ENCODE peak calls at places on chromosome 3, in five cellular contexts. W is pancreas; F is nephron progenitor cell; Z is stimulated activated CD4-positive, alpha-beta T cell treated with anti-CD3 and anti-CD28 coated beads, TNF-alpha, amount 100 ng/mL, for 4 hours; Q is OCI-LY7. S is an unnamed sample.
A peak's percentile ranks its signal among the peaks of the same experiment; 100 is the strongest.

GRCh38 chr3:89264037-89264560 is 156.7 kb downstream of the EPHA3 start:
- DNase-seq in W (no peak), F (no peak), Z (no peak), Q (no peak), S (no peak)

GRCh38 chr3:81496407-81497104 is 264.9 kb downstream of the GBE1 start:
- DNase-seq in W (no peak), F (no peak), Z (no peak), Q (no peak), S (no peak)

GRCh38 chr3:69197922-69198540 is 75.6 kb upstream of the LMOD3 start:
- DNase-seq in W (no peak), F (no peak), Z (peak; percentile 47), Q (no peak), S (no peak)

GRCh38 chr3:29557186-29557585 is 276.3 kb downstream of the RBMS3 start:
- DNase-seq in W (no peak), F (no peak), Z (no peak), Q (no peak), S (no peak)

GRCh38 chr3:184399410-184399809 is 19.6 kb downstream of the CHRD start:
- DNase-seq in W (no peak), F (no peak), Z (no peak), Q (no peak), S (no peak)

GRCh38 chr3:63333815-63334214 is 55.7 kb downstream of the SYNPR start:
- DNase-seq in W (no peak), F (no peak), Z (no peak), Q (peak; percentile 7), S (no peak)

GRCh38 chr3:38149701-38150100 is 11.2 kb downstream of the MYD88 start:
- DNase-seq in W (no peak), F (no peak), Z (no peak), Q (no peak), S (no peak)

GRCh38 chr3:114848643-114849350 is 298.3 kb downstream of the ZBTB20 start:
- DNase-seq in W (no peak), F (no peak), Z (no peak), Q (no peak), S (peak; percentile 29)

GRCh38 chr3:14725015-14725431 is 50.1 kb downstream of the C3orf20 start:
- DNase-seq in W (no peak), F (no peak), Z (no peak), Q (no peak), S (no peak)

GRCh38 chr3:147195896-147196295 is 210.4 kb downstream of the ZIC4 start:
- DNase-seq in W (no peak), F (no peak), Z (no peak), Q (no peak), S (no peak)

GRCh38 chr3:134364936-134365765 is 9.1 kb downstream of the AMOTL2 start:
- DNase-seq in W (no peak), F (no peak), Z (no peak), Q (peak; percentile 32), S (no peak)

GRCh38 chr3:159616234-159616825 is 372.3 kb upstream of the IL12A start:
- DNase-seq in W (no peak), F (peak; percentile 15), Z (no peak), Q (no peak), S (peak; percentile 33)

GRCh38 chr3:7309707-7310106 is 448.8 kb downstream of the GRM7 start:
- DNase-seq in W (peak; percentile 15), F (no peak), Z (no peak), Q (no peak), S (no peak)